ENCODE peak calls at places on chromosomes 5 and 9, in nine cellular contexts. Q is heart left ventricle; P is A549; S is CD4-positive, alpha-beta T cell; T is ascending aorta; F is hepatocyte; L is ovary; E is Peyer's patch; X is WERI-Rb-1. C is an unnamed sample.

GRCh38 chr5:122880749-122881148 is 35.3 kb downstream of the SNX24 start:
- DNase-seq in X (no peak), L (no peak), P (no peak), S (no peak), E (no peak), Q (no peak), F (no peak), T (no peak), C (no peak)

GRCh38 chr5:12294151-12294550 is 389.9 kb upstream of the CTNND2 start:
- DNase-seq in X (no peak), Q (no peak), E (no peak), P (no peak), F (no peak), T (no peak), L (no peak), S (no peak), C (no peak)

GRCh38 chr5:83608122-83608521 is 112.5 kb downstream of the HAPLN1 start:
- DNase-seq in E (no peak), Q (no peak), X (peak; percentile 63), L (no peak), F (peak; percentile 78), S (no peak), T (peak; percentile 67), P (peak; percentile 37), C (no peak)

GRCh38 chr9:95077766-95078382 is 239.6 kb downstream of the FANCC start:
- DNase-seq in Q (no peak), P (no peak), L (no peak), X (no peak), E (no peak), F (no peak), T (peak; percentile 70), S (no peak), C (no peak)

GRCh38 chr9:14170973-14171596 is 142.9 kb downstream of the NFIB start:
- DNase-seq in Q (no peak), X (no peak), L (no peak), F (no peak), E (no peak), P (peak; percentile 20), T (no peak), S (no peak), C (no peak)

GRCh38 chr5:15889001-15889400 is 290.6 kb downstream of the MARCHF11 start:
- DNase-seq in T (no peak), S (no peak), E (no peak), X (no peak), F (no peak), L (no peak), P (no peak), Q (no peak), C (no peak)

GRCh38 chr5:169893010-169893409 is 87.3 kb downstream of the INSYN2B start:
- DNase-seq in T (no peak), S (no peak), L (no peak), Q (no peak), X (no peak), E (no peak), F (no peak), P (no peak), C (no peak)

GRCh38 chr9:88814521-88815101 is 176.7 kb upstream of the S1PR3 start:
- DNase-seq in T (peak; percentile 93), X (no peak), S (no peak), P (no peak), F (peak; percentile 58), E (no peak), Q (peak; percentile 74), L (no peak), C (no peak)

GRCh38 chr9:71793386-71794105 is 25.2 kb upstream of the CEMIP2 start:
- DNase-seq in S (no peak), X (no peak), P (no peak), E (no peak), L (no peak), T (no peak), F (peak; percentile 31), Q (no peak), C (no peak)

GRCh38 chr9:2764371-2764770 is 47.1 kb downstream of the KCNV2 start:
- DNase-seq in L (no peak), F (no peak), S (no peak), E (no peak), P (no peak), T (no peak), X (no peak), Q (no peak), C (no peak)

DNA sequence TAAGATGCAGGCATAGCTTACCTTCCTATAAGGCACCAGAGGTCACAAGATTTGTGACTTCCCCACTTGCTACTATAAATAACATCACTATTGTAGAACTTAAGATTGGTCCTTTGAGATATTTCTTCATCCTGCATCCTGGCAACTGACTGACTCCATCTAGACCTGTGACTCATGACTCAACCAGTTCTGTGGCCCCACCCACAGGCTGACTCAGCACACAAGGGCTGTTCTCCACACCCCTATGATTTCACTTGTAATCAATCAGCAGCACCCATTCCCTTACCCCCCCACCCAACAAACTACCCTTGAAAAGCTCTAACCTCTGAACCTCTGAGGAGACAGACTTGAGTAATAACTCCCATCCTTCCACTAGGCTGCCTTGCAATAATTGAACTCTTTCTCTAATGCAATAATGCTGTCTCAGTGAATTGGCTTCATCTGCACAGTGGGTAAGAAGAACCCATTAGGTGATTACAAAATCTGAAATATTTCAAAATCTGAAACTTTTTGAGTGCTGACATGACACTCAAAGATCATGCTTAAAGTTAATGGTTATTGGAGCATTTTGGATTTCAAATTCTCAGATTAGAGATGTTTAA is 296.7 kb downstream of the ARL15 start:
- DNase-seq in Q (no peak), S (no peak), X (no peak), L (no peak), T (peak; percentile 63), P (no peak), E (no peak), F (peak; percentile 32), C (no peak)
- H3K27ac ChIP-seq in Q (no peak overlapping the region), S (no peak overlapping the region), X (no peak overlapping the region), L (no peak overlapping the region), T (no peak overlapping the region), P (no peak overlapping the region), E (no peak overlapping the region), F (no peak overlapping the region), C (no peak overlapping the region)

DNA sequence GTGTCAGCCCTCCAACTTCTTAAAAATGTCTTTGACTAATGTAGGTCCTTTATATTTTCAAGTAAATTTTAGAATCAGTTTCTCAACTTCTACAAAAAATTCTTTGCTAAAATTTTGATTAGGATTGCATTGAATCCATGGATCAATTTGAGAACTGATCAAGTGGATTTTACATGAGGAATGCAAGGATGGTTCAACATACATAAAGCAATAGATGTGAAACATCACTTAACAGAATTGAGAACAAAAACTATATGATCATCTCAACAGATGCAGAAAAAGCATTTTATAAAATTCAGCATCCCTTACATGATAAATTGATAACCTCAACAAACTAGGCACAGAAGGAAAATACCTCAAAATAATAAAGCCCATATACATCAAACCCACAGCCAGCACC is 190.8 kb downstream of the AUH start:
- DNase-seq in E (no peak), P (no peak), X (no peak), S (no peak), Q (no peak), T (no peak), L (no peak), F (no peak), C (no peak)
- H3K27ac ChIP-seq in E (no peak overlapping the region), P (no peak overlapping the region), X (no peak overlapping the region), S (no peak overlapping the region), Q (no peak overlapping the region), T (no peak overlapping the region), L (no peak overlapping the region), F (no peak overlapping the region), C (no peak overlapping the region)

GRCh38 chr9:124808246-124808956 is 31.5 kb downstream of the OLFML2A start:
- DNase-seq in L (no peak), F (no peak), P (no peak), Q (no peak), S (no peak), E (no peak), T (no peak), X (no peak), C (no peak)
- H3K27ac ChIP-seq in L (no peak overlapping the region), F (no peak overlapping the region), P (no peak overlapping the region), Q (no peak overlapping the region), S (no peak overlapping the region), E (no peak overlapping the region), T (no peak overlapping the region), X (no peak overlapping the region), C (no peak overlapping the region)

GRCh38 chr9:91824591-91825339 is 125.3 kb downstream of the ROR2 start:
- DNase-seq in F (peak; percentile 68), P (no peak), Q (no peak), E (no peak), S (no peak), X (no peak), T (no peak), L (peak; percentile 35), C (peak; percentile 66)
- H3K27ac ChIP-seq in F (peak overlapping the region; percentile 87), P (no peak overlapping the region), Q (peak overlapping the region; percentile 43), E (no peak overlapping the region), S (no peak overlapping the region), X (no peak overlapping the region), T (no peak overlapping the region), L (no peak overlapping the region), C (no peak overlapping the region)

DNA sequence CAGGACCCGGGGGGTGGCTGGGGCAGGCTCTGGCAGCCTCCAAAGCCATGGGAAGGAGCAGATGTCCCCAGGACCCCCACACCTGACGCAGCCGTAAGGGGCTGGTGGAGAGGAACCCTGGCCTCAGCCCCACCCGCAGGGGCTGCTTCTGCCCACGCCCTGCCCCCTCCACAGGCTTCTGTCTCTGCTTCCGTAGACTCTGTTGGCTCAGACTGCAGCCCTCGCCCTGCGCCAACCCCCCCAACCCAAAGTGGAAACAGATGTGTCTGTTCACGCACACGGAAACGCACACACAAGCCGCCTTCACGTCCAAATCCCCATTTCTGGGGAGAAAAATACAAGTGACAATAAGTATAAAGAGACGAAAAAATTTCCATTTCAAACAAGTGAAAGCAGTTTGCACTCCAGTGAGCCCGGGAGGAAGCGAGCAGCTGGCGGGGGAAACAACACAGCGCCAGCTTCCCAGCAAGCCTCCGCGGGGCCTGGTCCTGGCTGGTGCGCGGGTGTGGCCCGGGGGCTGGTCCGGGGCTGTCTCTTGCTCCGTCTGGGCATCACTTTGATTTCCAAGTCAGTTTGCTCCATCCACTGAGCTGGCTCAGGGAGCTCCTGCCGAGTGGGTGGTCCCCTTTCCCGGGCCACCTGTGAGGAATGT is 32.6 kb upstream of the RXRA start:
- DNase-seq in F (peak; percentile 35), Q (peak; percentile 68), T (no peak), L (peak; percentile 33), P (no peak), X (no peak), S (no peak), E (no peak), C (peak; percentile 72)
- H3K27ac ChIP-seq in F (peak overlapping the region; percentile 80), Q (no peak overlapping the region), T (no peak overlapping the region), L (no peak overlapping the region), P (no peak overlapping the region), X (no peak overlapping the region), S (no peak overlapping the region), E (peak overlapping the region; percentile 25), C (no peak overlapping the region)

DNA sequence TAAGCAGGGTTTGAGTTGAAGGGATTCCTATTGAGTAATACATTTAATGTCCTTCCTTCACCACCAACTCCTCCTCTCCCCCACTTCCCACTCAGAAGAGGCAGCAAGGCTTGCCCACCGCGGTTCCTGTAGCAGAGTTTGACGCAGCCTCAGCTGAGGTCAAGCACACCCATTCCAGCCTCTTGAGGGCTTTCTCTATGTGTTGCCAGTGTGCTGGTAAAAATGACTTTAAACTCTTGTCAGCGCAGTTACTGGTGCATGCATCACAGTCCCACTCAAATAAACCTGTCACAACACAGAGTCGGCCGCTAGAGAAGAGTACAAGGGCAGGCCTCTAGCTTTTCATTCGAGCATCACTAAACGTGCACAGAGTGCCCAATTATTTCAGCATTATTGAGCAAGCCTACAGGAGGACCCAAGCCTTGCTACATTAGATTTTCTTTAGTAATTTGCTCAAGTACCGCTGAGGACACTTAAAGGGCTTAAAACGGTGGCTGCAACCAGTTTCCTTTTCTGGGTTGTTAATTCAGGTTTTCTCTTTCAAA is 79.6 kb downstream of the TLE4 start:
- DNase-seq in X (no peak), T (no peak), Q (peak; percentile 58), S (no peak), E (no peak), P (no peak), L (no peak), F (no peak), C (no peak)
- H3K27ac ChIP-seq in X (no peak overlapping the region), T (no peak overlapping the region), Q (no peak overlapping the region), S (no peak overlapping the region), E (no peak overlapping the region), P (no peak overlapping the region), L (no peak overlapping the region), F (no peak overlapping the region), C (no peak overlapping the region)